ENCODE peak calls at places on chromosomes 12 and 14, in five cellular contexts. U, R, T, E and Q are unnamed samples.
A peak's percentile ranks its signal among the peaks of the same experiment; 100 is the strongest.

GRCh38 chr12:93094988-93095737 is 166.1 kb upstream of the EEA1 start:
- DNase-seq in U (no peak), R (no peak), T (no peak), E (no peak), Q (no peak)

GRCh38 chr12:120940799-120941198 is 36.6 kb upstream of the SPPL3 start:
- DNase-seq in U (no peak), R (no peak), T (no peak), E (peak; percentile 11), Q (no peak)

GRCh38 chr14:105854600-105855245 is 328.3 kb downstream of the TMEM121 start:
- DNase-seq in U (no peak), R (no peak), T (no peak), E (no peak), Q (no peak)

GRCh38 chr14:76473381-76474263 is 97.7 kb downstream of the ESRRB start:
- DNase-seq in U (no peak), R (no peak), T (no peak), E (peak; percentile 6), Q (no peak)

GRCh38 chr14:77529963-77530362 is 31.3 kb upstream of the ISM2 start:
- DNase-seq in U (no peak), R (no peak), T (no peak), E (no peak), Q (no peak)

GRCh38 chr12:93860659-93861373 is 183.6 kb downstream of the CRADD start:
- DNase-seq in U (no peak), R (peak; percentile 36), T (no peak), E (no peak), Q (no peak)

GRCh38 chr14:103838117-103838516 is 9.3 kb downstream of the PPP1R13B start:
- DNase-seq in U (no peak), R (no peak), T (no peak), E (no peak), Q (no peak)

GRCh38 chr14:105126970-105127307 is 41.6 kb downstream of the JAG2 start:
- DNase-seq in U (no peak), R (no peak), T (no peak), E (no peak), Q (no peak)

GRCh38 chr12:100504820-100505219 is 31.2 kb downstream of the NR1H4 start:
- DNase-seq in U (no peak), R (no peak), T (no peak), E (no peak), Q (no peak)

GRCh38 chr14:54364555-54365415 is 32.0 kb upstream of the CDKN3 start:
- DNase-seq in U (no peak), R (peak; percentile 96), T (peak; percentile 74), E (peak; percentile 37), Q (no peak)

GRCh38 chr12:93060666-93061413 is 131.7 kb upstream of the EEA1 start:
- DNase-seq in U (no peak), R (no peak), T (peak; percentile 60), E (peak; percentile 57), Q (no peak)

GRCh38 chr12:10033783-10034381 is 3.4 kb downstream of the CLEC9A start:
- DNase-seq in U (no peak), R (peak; percentile 42), T (peak; percentile 33), E (peak; percentile 18), Q (no peak)